ENCODE peak calls at places on chromosomes 16 and 17, in five cellular contexts. P is right lobe of liver, A is sigmoid colon, E is IMR-90, Q is lower leg skin. S is an unnamed sample.

GRCh38 chr16:47258874-47259461 is 115.2 kb upstream of the NETO2 start:
- DNase-seq in Q (no peak), A (no peak), E (peak), P (no peak), S (no peak)

GRCh38 chr16:67843343-67843765 is 1.2 kb downstream of the THAP11 start:
- DNase-seq in A (peak), Q (peak), P (no peak), E (peak), S (no peak)

GRCh38 chr16:10537946-10538345 is 42.5 kb downstream of the EMP2 start:
- DNase-seq in E (no peak), Q (no peak), P (no peak), A (no peak), S (no peak)

GRCh38 chr16:15483857-15484256 is 49.5 kb downstream of the BMERB1 start:
- DNase-seq in Q (no peak), P (no peak), E (no peak), A (no peak), S (no peak)

GRCh38 chr17:14337596-14338079 is 36.8 kb downstream of the HS3ST3B1 start:
- DNase-seq in A (no peak), Q (no peak), E (no peak), P (no peak), S (no peak)

GRCh38 chr16:55120408-55120807 is 189.7 kb downstream of the IRX5 start:
- DNase-seq in P (no peak), E (no peak), A (no peak), Q (no peak), S (no peak)

GRCh38 chr17:81329279-81329926 is 34.3 kb upstream of the SLC38A10 start:
- DNase-seq in A (peak), P (peak), Q (peak), E (peak), S (peak)

GRCh38 chr17:7294614-7295153 is at the start of gene YBX2:
- DNase-seq in Q (peak), A (no peak), P (peak), E (peak), S (peak)

GRCh38 chr16:64092284-64092683 is 1029.6 kb downstream of the CDH11 start:
- DNase-seq in A (no peak), E (peak), P (no peak), Q (no peak), S (no peak)

DNA sequence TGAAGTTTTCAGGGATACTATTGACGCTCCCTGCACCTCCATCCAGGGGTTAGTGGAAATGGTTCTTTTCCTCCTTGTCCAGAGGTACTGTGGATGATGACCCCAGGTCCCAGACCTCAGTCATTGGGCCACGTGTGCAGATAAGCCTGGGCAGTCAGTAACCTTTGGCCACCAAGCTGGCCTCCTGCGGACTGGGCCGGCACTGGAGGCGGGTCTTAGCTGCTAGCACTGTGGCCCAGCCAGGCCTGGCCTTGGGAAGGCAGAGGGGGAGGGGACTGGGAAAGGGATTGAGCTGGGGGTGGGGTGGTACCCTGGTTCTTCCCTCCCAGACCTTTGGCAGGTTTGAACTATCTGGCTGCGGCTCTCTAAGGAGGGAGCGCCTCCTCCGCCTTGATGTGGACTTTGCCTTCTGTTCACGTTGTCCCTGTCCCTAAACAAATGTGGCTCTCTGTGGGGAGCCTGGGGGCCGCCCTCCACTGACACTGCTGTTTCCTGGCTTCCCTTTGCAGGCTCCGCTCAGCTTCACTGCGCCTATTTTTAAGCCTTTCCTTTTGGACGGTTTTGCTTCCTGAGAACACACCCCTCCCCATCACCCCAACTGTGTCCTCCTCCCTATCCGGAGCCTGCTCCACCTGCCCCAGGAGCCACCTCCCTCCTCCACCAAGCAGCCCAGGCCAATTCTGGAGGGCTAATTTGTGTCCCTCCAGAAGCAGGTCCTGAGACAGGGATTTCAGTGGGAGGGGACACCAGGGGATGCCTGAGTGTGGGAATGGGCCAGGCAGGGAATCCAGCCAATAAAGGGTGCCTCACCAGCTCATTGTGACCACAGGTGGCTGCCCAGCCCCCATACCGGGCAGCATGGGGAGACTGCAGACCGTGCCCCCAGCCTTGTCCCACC is 251.9 kb downstream of the SEC14L1 start:
- DNase-seq in A (no peak), P (peak), E (no peak), Q (no peak), S (peak)
- H3K4me3 ChIP-seq in A (no peak), P (peak), E (no peak), Q (no peak), S (no peak)

DNA sequence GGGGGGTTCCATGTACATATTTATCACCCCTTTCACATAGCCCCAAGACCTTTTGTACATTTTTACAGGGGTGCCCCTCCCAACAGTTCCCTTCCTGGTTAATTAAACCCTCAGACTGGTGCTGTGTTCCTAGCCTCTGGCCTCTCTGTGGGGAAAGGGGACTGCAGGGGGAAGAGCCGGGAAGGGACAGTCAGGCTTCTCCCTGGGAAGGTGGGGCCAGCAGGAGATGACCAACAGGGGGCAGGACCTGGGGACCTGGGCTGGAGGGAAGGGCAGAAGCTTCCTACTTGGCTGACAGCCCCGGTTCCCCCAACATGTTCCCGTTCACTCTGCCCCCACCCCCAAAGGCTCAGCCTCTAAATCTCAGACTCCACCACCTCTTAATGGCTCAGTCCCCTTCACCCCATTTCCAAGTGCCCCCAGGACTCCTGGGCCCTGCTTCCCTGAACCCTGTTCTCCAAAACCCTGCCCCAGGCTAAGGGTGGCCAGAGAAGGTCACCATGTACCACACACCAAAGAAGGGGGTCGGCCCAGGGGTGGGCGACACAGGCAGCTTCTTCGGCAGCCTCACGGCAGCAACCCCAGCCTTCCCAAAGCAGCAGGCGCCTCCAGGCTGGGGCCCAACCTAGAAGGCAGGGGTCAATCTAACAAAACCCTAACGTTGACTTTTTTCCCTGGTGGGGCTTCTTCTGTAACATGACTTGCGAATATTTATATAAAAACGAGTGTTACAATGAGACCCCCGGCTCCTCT is 12.0 kb downstream of the FBRS start:
- DNase-seq in P (no peak), E (no peak), Q (no peak), A (no peak), S (no peak)
- TF ChIP-seq POLR2A in P (no peak), E (no peak), Q (no peak), A (no peak), S (no peak)

GRCh38 chr17:77466140-77466539 is 325.4 kb downstream of the SEC14L1 start:
- DNase-seq in E (no peak), A (peak), P (no peak), Q (no peak), S (no peak)

GRCh38 chr17:77467513-77467912 is 326.7 kb downstream of the SEC14L1 start:
- DNase-seq in Q (no peak), P (no peak), E (no peak), A (no peak), S (no peak)

GRCh38 chr17:77465358-77466041 is 324.7 kb downstream of the SEC14L1 start:
- DNase-seq in Q (no peak), A (peak), P (peak), E (peak), S (peak)

GRCh38 chr17:77464988-77465357 is 324.2 kb downstream of the SEC14L1 start:
- DNase-seq in A (no peak), P (no peak), Q (no peak), E (no peak), S (no peak)

GRCh38 chr17:77466596-77467223 is 325.9 kb downstream of the SEC14L1 start:
- DNase-seq in E (no peak), A (no peak), P (no peak), Q (no peak), S (no peak)
- H3K4me3 ChIP-seq in E (no peak), A (no peak), P (no peak), Q (no peak), S (no peak)

GRCh38 chr16:1314399-1315068 is 5.1 kb downstream of the UBE2I start:
- DNase-seq in Q (no peak), E (no peak), A (no peak), P (peak), S (no peak)
- TF ChIP-seq POLR2A in Q (no peak), E (no peak), A (no peak), P (no peak), S (no peak)

GRCh38 chr17:61406871-61407210 is 7.2 kb downstream of the TBX2 start:
- DNase-seq in Q (no peak), A (peak), E (no peak), P (no peak), S (no peak)
- H3K4me3 ChIP-seq in Q (no peak), A (no peak), E (peak), P (no peak), S (no peak)

DNA sequence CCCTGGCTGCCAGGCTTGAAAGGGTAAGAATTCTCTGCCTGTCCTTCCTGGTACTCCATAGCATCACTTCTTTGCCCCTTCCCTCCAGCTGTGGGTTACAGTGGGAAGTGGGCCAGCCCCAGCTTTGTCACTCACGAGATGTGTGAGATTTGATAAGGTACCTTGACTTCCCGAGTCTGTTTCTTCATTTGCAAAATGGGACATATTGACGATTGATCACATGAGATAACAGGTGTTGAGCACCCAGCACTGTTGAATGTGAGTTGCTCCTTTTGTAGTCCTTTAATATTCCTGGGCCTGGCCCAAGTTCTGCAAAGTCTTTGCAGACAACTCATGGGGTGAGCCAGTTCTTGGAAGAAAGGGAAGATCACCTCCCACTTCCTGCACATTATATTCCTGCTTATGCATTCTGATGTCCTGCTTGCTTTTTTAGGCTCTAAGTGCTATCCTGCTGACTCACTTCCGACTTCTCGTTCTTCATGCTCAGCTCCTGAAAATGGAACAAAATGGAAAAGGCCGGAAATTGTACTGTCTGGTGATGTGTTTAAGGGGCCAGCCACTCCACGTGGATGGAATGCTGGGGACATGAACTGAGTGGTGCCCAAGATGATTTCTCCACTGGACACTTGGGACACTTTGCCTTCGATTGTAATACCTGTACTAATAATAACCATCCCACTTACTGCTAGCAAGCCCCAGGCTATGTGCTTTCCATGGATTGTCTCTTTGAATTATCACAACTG is 8.3 kb upstream of the NLK start:
- DNase-seq in E (peak), P (no peak), A (no peak), Q (no peak), S (no peak)
- TF ChIP-seq POLR2A in E (no peak), P (no peak), A (no peak), Q (no peak), S (no peak)

GRCh38 chr17:42311240-42312034 is 23.1 kb downstream of the STAT5A start:
- DNase-seq in E (peak), P (peak), A (peak), Q (peak), S (peak)
- H3K4me3 ChIP-seq in E (no peak), P (no peak), A (no peak), Q (no peak), S (no peak)

GRCh38 chr16:48539485-48540221 is 70.3 kb downstream of the N4BP1 start:
- DNase-seq in A (peak), Q (no peak), E (no peak), P (no peak), S (no peak)

GRCh38 chr16:48541108-48541786 is 68.7 kb downstream of the N4BP1 start:
- DNase-seq in A (no peak), Q (peak), E (no peak), P (no peak), S (no peak)

GRCh38 chr16:48542966-48543365 is 67.0 kb downstream of the N4BP1 start:
- DNase-seq in P (no peak), E (no peak), Q (no peak), A (peak), S (no peak)

GRCh38 chr16:48540222-48540900 is 69.6 kb downstream of the N4BP1 start:
- DNase-seq in A (no peak), E (no peak), Q (no peak), P (no peak), S (no peak)

GRCh38 chr16:48542020-48542473 is 67.9 kb downstream of the N4BP1 start:
- DNase-seq in Q (peak), A (peak), P (no peak), E (peak), S (peak)
- TF ChIP-seq POLR2A in Q (no peak), A (no peak), P (no peak), E (peak), S (no peak)